ENCODE peak calls at places on chromosomes 5 and 9, in eight cellular contexts. One of them, this sample, is unnamed.

GRCh38 chr9:37515620-37516258 is 30.0 kb downstream of the POLR1E start:
- DNase-seq in GM10248: no peak
- DNase-seq in lung: no peak
- DNase-seq in stimulated activated CD8-positive, alpha-beta memory T cell treated with anti-CD3 and anti-CD28 coated beads, Interleukin-2, amount 100 ng/mL, for 1 hour: no peak
- DNase-seq in GM12891: no peak
- DNase-seq in pons: no peak
- DNase-seq in epithelial cell of prostate: no peak
- DNase-seq in kidney tubule cell: no peak
- DNase-seq in this sample: no peak

GRCh38 chr9:112819635-112820496 is 69.3 kb downstream of the SNX30 start:
- DNase-seq in GM10248: peak; percentile 50
- DNase-seq in lung: no peak
- DNase-seq in stimulated activated CD8-positive, alpha-beta memory T cell treated with anti-CD3 and anti-CD28 coated beads, Interleukin-2, amount 100 ng/mL, for 1 hour: no peak
- DNase-seq in GM12891: no peak
- DNase-seq in pons: peak; percentile 76
- DNase-seq in epithelial cell of prostate: no peak
- DNase-seq in kidney tubule cell: peak; percentile 81
- DNase-seq in this sample: peak; percentile 59

GRCh38 chr9:95750725-95751644 is 124.5 kb upstream of the ERCC6L2 start:
- DNase-seq in GM10248: no peak
- DNase-seq in lung: no peak
- DNase-seq in stimulated activated CD8-positive, alpha-beta memory T cell treated with anti-CD3 and anti-CD28 coated beads, Interleukin-2, amount 100 ng/mL, for 1 hour: no peak
- DNase-seq in GM12891: peak; percentile 47
- DNase-seq in pons: no peak
- DNase-seq in epithelial cell of prostate: no peak
- DNase-seq in kidney tubule cell: no peak
- DNase-seq in this sample: no peak

GRCh38 chr5:149681922-149682321 is 48.2 kb upstream of the PPARGC1B start:
- DNase-seq in GM10248: no peak
- DNase-seq in lung: no peak
- DNase-seq in stimulated activated CD8-positive, alpha-beta memory T cell treated with anti-CD3 and anti-CD28 coated beads, Interleukin-2, amount 100 ng/mL, for 1 hour: no peak
- DNase-seq in GM12891: no peak
- DNase-seq in pons: no peak
- DNase-seq in epithelial cell of prostate: no peak
- DNase-seq in kidney tubule cell: no peak
- DNase-seq in this sample: no peak

GRCh38 chr5:151961557-151961956 is 36.9 kb upstream of the GLRA1 start:
- DNase-seq in GM10248: no peak
- DNase-seq in lung: no peak
- DNase-seq in stimulated activated CD8-positive, alpha-beta memory T cell treated with anti-CD3 and anti-CD28 coated beads, Interleukin-2, amount 100 ng/mL, for 1 hour: no peak
- DNase-seq in GM12891: no peak
- DNase-seq in pons: no peak
- DNase-seq in epithelial cell of prostate: no peak
- DNase-seq in kidney tubule cell: no peak
- DNase-seq in this sample: no peak

GRCh38 chr9:98229090-98229395 is 26.4 kb downstream of the TBC1D2 start:
- DNase-seq in GM10248: no peak
- DNase-seq in lung: no peak
- DNase-seq in stimulated activated CD8-positive, alpha-beta memory T cell treated with anti-CD3 and anti-CD28 coated beads, Interleukin-2, amount 100 ng/mL, for 1 hour: no peak
- DNase-seq in GM12891: no peak
- DNase-seq in pons: no peak
- DNase-seq in epithelial cell of prostate: no peak
- DNase-seq in kidney tubule cell: no peak
- DNase-seq in this sample: no peak

GRCh38 chr9:34463098-34463900 is 4.7 kb downstream of the DNAI1 start:
- DNase-seq in GM10248: no peak
- DNase-seq in lung: no peak
- DNase-seq in stimulated activated CD8-positive, alpha-beta memory T cell treated with anti-CD3 and anti-CD28 coated beads, Interleukin-2, amount 100 ng/mL, for 1 hour: no peak
- DNase-seq in GM12891: no peak
- DNase-seq in pons: no peak
- DNase-seq in epithelial cell of prostate: peak; percentile 49
- DNase-seq in kidney tubule cell: peak; percentile 75
- DNase-seq in this sample: peak; percentile 83

GRCh38 chr5:78779771-78780616 is 131.4 kb upstream of the LHFPL2 start:
- DNase-seq in GM10248: no peak
- DNase-seq in lung: peak; percentile 40
- DNase-seq in stimulated activated CD8-positive, alpha-beta memory T cell treated with anti-CD3 and anti-CD28 coated beads, Interleukin-2, amount 100 ng/mL, for 1 hour: no peak
- DNase-seq in GM12891: no peak
- DNase-seq in pons: no peak
- DNase-seq in epithelial cell of prostate: peak; percentile 84
- DNase-seq in kidney tubule cell: no peak
- DNase-seq in this sample: peak; percentile 79

GRCh38 chr5:126016256-126016655 is 407.0 kb upstream of the GRAMD2B start:
- DNase-seq in GM10248: no peak
- DNase-seq in lung: no peak
- DNase-seq in stimulated activated CD8-positive, alpha-beta memory T cell treated with anti-CD3 and anti-CD28 coated beads, Interleukin-2, amount 100 ng/mL, for 1 hour: no peak
- DNase-seq in GM12891: no peak
- DNase-seq in pons: peak; percentile 54
- DNase-seq in epithelial cell of prostate: no peak
- DNase-seq in kidney tubule cell: no peak
- DNase-seq in this sample: no peak

GRCh38 chr5:159504857-159505304 is 174.6 kb upstream of the IL12B start:
- DNase-seq in GM10248: no peak
- DNase-seq in lung: peak; percentile 86
- DNase-seq in stimulated activated CD8-positive, alpha-beta memory T cell treated with anti-CD3 and anti-CD28 coated beads, Interleukin-2, amount 100 ng/mL, for 1 hour: no peak
- DNase-seq in GM12891: no peak
- DNase-seq in pons: peak; percentile 75
- DNase-seq in epithelial cell of prostate: no peak
- DNase-seq in kidney tubule cell: peak; percentile 55
- DNase-seq in this sample: peak; percentile 59